ENCODE peak calls at places on chromosomes 5 and 9, in five cellular contexts. L is transverse colon; Q is CD4-positive, CD25-positive, alpha-beta regulatory T cell; O is heart right ventricle; M is thoracic aorta. S is an unnamed sample. For H3K4me1, the result is how much of the 10 kb centered on the place peaks cover.

GRCh38 chr5:42948961-42949347 is 91.2 kb downstream of the ANXA2R start:
- DNase-seq in Q (no peak), M (no peak), L (no peak), O (no peak), S (no peak)

GRCh38 chr5:143887302-143887638 is 75.3 kb downstream of the HMHB1 start:
- DNase-seq in Q (no peak), O (peak), M (peak), L (no peak), S (no peak)

GRCh38 chr5:164555809-164556208 is 1050.4 kb downstream of the MAT2B start:
- DNase-seq in M (no peak), Q (no peak), O (no peak), L (no peak), S (no peak)

GRCh38 chr5:39714036-39714698 is 289.4 kb upstream of the DAB2 start:
- DNase-seq in M (no peak), O (no peak), Q (peak), L (peak), S (no peak)

GRCh38 chr5:147578228-147579024 is 68.6 kb upstream of the DPYSL3 start:
- DNase-seq in O (no peak), L (no peak), M (no peak), Q (no peak), S (no peak)

GRCh38 chr5:84437673-84438315 is 53.1 kb upstream of the EDIL3 start:
- DNase-seq in Q (no peak), M (no peak), O (no peak), L (no peak), S (no peak)

GRCh38 chr5:145244788-145245187 is 590.4 kb downstream of the PRELID2 start:
- DNase-seq in O (no peak), Q (no peak), L (no peak), M (no peak), S (no peak)

GRCh38 chr9:76419782-76420380 is 25.7 kb upstream of the RFK start:
- DNase-seq in Q (no peak), L (no peak), M (no peak), O (no peak), S (no peak)

GRCh38 chr9:111914749-111915424 is 18.3 kb downstream of the UGCG start:
- DNase-seq in Q (peak), M (no peak), L (no peak), O (no peak), S (no peak)

GRCh38 chr9:71768388-71769174 is at the start of gene CEMIP2:
- DNase-seq in Q (peak), M (peak), L (peak), O (peak), S (peak)
- H3K4me3 ChIP-seq in Q (peak), M (peak), L (peak), O (peak), S (peak)

GRCh38 chr9:131673531-131673930 is 66.3 kb downstream of the RAPGEF1 start:
- DNase-seq in L (no peak), M (no peak), O (no peak), Q (no peak), S (no peak)

GRCh38 chr9:131676431-131676972 is 63.4 kb downstream of the RAPGEF1 start:
- DNase-seq in Q (peak), L (peak), O (no peak), M (no peak), S (no peak)

GRCh38 chr9:131677051-131677444 is 62.8 kb downstream of the RAPGEF1 start:
- DNase-seq in O (no peak), L (no peak), Q (no peak), M (no peak), S (no peak)

GRCh38 chr9:131674425-131675421 is 65.2 kb downstream of the RAPGEF1 start:
- DNase-seq in M (no peak), L (no peak), O (peak), Q (no peak), S (no peak)

DNA sequence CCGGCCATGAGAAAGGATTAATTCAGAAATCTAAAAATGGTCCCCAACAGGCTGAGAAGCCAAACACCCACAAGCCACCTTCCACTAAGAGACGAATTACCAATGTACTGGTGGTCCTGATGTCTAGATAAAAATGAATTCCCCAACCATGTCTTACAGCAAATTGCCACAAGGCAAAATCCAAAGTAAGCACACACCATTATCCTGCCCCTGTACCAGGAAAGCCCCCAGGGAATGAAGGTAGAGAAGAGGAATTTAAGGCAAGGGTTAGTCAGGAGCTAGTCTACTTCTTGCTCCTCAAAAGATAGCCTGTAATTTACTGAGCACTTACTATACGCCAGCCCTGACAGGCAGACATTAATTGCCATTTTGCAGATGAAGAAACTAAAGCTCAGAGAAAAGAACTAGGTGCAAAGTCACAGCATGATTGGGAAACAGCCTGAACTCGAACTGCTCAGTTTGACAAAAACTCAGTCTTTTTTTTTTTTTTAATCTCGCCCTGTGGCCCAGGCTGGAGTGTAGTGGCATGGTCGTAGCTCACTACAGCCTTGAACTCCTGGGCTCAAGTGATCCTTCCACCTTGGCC is 64.3 kb downstream of the RAPGEF1 start:
- DNase-seq in O (no peak), L (no peak), Q (no peak), M (no peak), S (no peak)
- H3K4me1 ChIP-seq in O (half or more), L (under half), Q (half or more), M (half or more), S (half or more)

GRCh38 chr9:93952119-93952783 is 2.9 kb downstream of the BARX1 start:
- DNase-seq in Q (no peak), M (no peak), L (no peak), O (no peak), S (no peak)
- H3K4me3 ChIP-seq in Q (no peak), M (peak), L (no peak), O (peak), S (peak)

GRCh38 chr5:177426566-177427210 is at the start of gene GRK6:
- DNase-seq in M (no peak), O (peak), Q (peak), L (peak), S (no peak)
- H3K4me1 ChIP-seq in M (under half), O (half or more), Q (half or more), L (under half), S (under half)

S was measured in ascending aorta.